ENCODE peak calls at places on chromosomes 16 and 17, in nine cellular contexts. One of them, this sample, is unnamed.

GRCh38 chr16:56965149-56965938 is 3.6 kb downstream of the CETP start:
- DNase-seq in activated naive CD8-positive, alpha-beta T cell treated with anti-CD3 and anti-CD28 coated beads for 36 hours: no peak
- DNase-seq in HuH-7.5: no peak
- DNase-seq in hippocampal formation: no peak
- DNase-seq in A549: no peak
- DNase-seq in RCC 7860: peak; percentile 86
- DNase-seq in caudate nucleus: no peak
- DNase-seq in activated T-cell treated with anti-CD3 and anti-CD28 coated beads, Interleukin-2, amount 50 U/mL, for 72 hours: no peak
- DNase-seq in amniotic stem cell: no peak
- DNase-seq in this sample: no peak

GRCh38 chr16:31071861-31072260 is 2.2 kb downstream of the ZNF668 start:
- DNase-seq in caudate nucleus: no peak
- DNase-seq in hippocampal formation: no peak
- DNase-seq in activated naive CD8-positive, alpha-beta T cell treated with anti-CD3 and anti-CD28 coated beads for 36 hours: no peak
- DNase-seq in HuH-7.5: no peak
- DNase-seq in activated T-cell treated with anti-CD3 and anti-CD28 coated beads, Interleukin-2, amount 50 U/mL, for 72 hours: no peak
- DNase-seq in RCC 7860: no peak
- DNase-seq in amniotic stem cell: no peak
- DNase-seq in A549: no peak
- DNase-seq in this sample: no peak

GRCh38 chr16:50861926-50862325 is 120.0 kb downstream of the CYLD start:
- DNase-seq in hippocampal formation: no peak
- DNase-seq in RCC 7860: peak; percentile 26
- DNase-seq in activated T-cell treated with anti-CD3 and anti-CD28 coated beads, Interleukin-2, amount 50 U/mL, for 72 hours: no peak
- DNase-seq in caudate nucleus: no peak
- DNase-seq in HuH-7.5: no peak
- DNase-seq in activated naive CD8-positive, alpha-beta T cell treated with anti-CD3 and anti-CD28 coated beads for 36 hours: no peak
- DNase-seq in A549: peak; percentile 20
- DNase-seq in amniotic stem cell: no peak
- DNase-seq in this sample: no peak

GRCh38 chr16:79601978-79602609 is 1.6 kb upstream of the MAF start:
- DNase-seq in hippocampal formation: peak; percentile 70
- DNase-seq in HuH-7.5: peak; percentile 61
- DNase-seq in activated naive CD8-positive, alpha-beta T cell treated with anti-CD3 and anti-CD28 coated beads for 36 hours: peak; percentile 64
- DNase-seq in RCC 7860: peak; percentile 53
- DNase-seq in activated T-cell treated with anti-CD3 and anti-CD28 coated beads, Interleukin-2, amount 50 U/mL, for 72 hours: peak; percentile 82
- DNase-seq in caudate nucleus: peak; percentile 51
- DNase-seq in amniotic stem cell: no peak
- DNase-seq in A549: peak; percentile 70
- DNase-seq in this sample: peak; percentile 30

GRCh38 chr16:64094170-64094960 is 1027.5 kb downstream of the CDH11 start:
- DNase-seq in activated naive CD8-positive, alpha-beta T cell treated with anti-CD3 and anti-CD28 coated beads for 36 hours: no peak
- DNase-seq in RCC 7860: no peak
- DNase-seq in hippocampal formation: no peak
- DNase-seq in caudate nucleus: no peak
- DNase-seq in HuH-7.5: no peak
- DNase-seq in amniotic stem cell: no peak
- DNase-seq in activated T-cell treated with anti-CD3 and anti-CD28 coated beads, Interleukin-2, amount 50 U/mL, for 72 hours: no peak
- DNase-seq in A549: no peak
- DNase-seq in this sample: no peak

GRCh38 chr17:45149037-45149668 is 878 bp downstream of the HEXIM1 start:
- DNase-seq in A549: peak; percentile 90
- DNase-seq in activated T-cell treated with anti-CD3 and anti-CD28 coated beads, Interleukin-2, amount 50 U/mL, for 72 hours: peak; percentile 81
- DNase-seq in HuH-7.5: peak; percentile 78
- DNase-seq in caudate nucleus: peak; percentile 70
- DNase-seq in RCC 7860: peak; percentile 75
- DNase-seq in amniotic stem cell: peak; percentile 71
- DNase-seq in activated naive CD8-positive, alpha-beta T cell treated with anti-CD3 and anti-CD28 coated beads for 36 hours: peak; percentile 83
- DNase-seq in hippocampal formation: peak; percentile 83
- DNase-seq in this sample: peak; percentile 73

GRCh38 chr17:83149761-83150251 is 70.4 kb downstream of the METRNL start:
- DNase-seq in hippocampal formation: no peak
- DNase-seq in HuH-7.5: no peak
- DNase-seq in activated T-cell treated with anti-CD3 and anti-CD28 coated beads, Interleukin-2, amount 50 U/mL, for 72 hours: no peak
- DNase-seq in activated naive CD8-positive, alpha-beta T cell treated with anti-CD3 and anti-CD28 coated beads for 36 hours: no peak
- DNase-seq in RCC 7860: no peak
- DNase-seq in amniotic stem cell: no peak
- DNase-seq in A549: no peak
- DNase-seq in caudate nucleus: no peak
- DNase-seq in this sample: no peak

GRCh38 chr17:49565948-49566491 is 9.7 kb upstream of the NXPH3 start:
- DNase-seq in hippocampal formation: no peak
- DNase-seq in A549: no peak
- DNase-seq in amniotic stem cell: no peak
- DNase-seq in activated naive CD8-positive, alpha-beta T cell treated with anti-CD3 and anti-CD28 coated beads for 36 hours: peak; percentile 47
- DNase-seq in caudate nucleus: peak; percentile 24
- DNase-seq in HuH-7.5: no peak
- DNase-seq in RCC 7860: no peak
- DNase-seq in activated T-cell treated with anti-CD3 and anti-CD28 coated beads, Interleukin-2, amount 50 U/mL, for 72 hours: no peak
- DNase-seq in this sample: peak; percentile 60

GRCh38 chr16:1647904-1648303 is 30.2 kb upstream of the JPT2 start:
- DNase-seq in hippocampal formation: no peak
- DNase-seq in amniotic stem cell: no peak
- DNase-seq in activated naive CD8-positive, alpha-beta T cell treated with anti-CD3 and anti-CD28 coated beads for 36 hours: no peak
- DNase-seq in RCC 7860: no peak
- DNase-seq in HuH-7.5: no peak
- DNase-seq in activated T-cell treated with anti-CD3 and anti-CD28 coated beads, Interleukin-2, amount 50 U/mL, for 72 hours: no peak
- DNase-seq in caudate nucleus: no peak
- DNase-seq in A549: no peak
- DNase-seq in this sample: no peak

GRCh38 chr16:8914098-8914497 is 31.9 kb downstream of the LITAFD start:
- DNase-seq in HuH-7.5: no peak
- DNase-seq in amniotic stem cell: no peak
- DNase-seq in A549: no peak
- DNase-seq in activated T-cell treated with anti-CD3 and anti-CD28 coated beads, Interleukin-2, amount 50 U/mL, for 72 hours: no peak
- DNase-seq in hippocampal formation: no peak
- DNase-seq in caudate nucleus: no peak
- DNase-seq in activated naive CD8-positive, alpha-beta T cell treated with anti-CD3 and anti-CD28 coated beads for 36 hours: no peak
- DNase-seq in RCC 7860: no peak
- DNase-seq in this sample: no peak

GRCh38 chr16:72467157-72467759 is 295.3 kb upstream of the PMFBP1 start:
- DNase-seq in caudate nucleus: no peak
- DNase-seq in A549: peak; percentile 57
- DNase-seq in hippocampal formation: peak; percentile 74
- DNase-seq in HuH-7.5: peak; percentile 7
- DNase-seq in RCC 7860: peak; percentile 19
- DNase-seq in amniotic stem cell: peak; percentile 18
- DNase-seq in activated naive CD8-positive, alpha-beta T cell treated with anti-CD3 and anti-CD28 coated beads for 36 hours: no peak
- DNase-seq in activated T-cell treated with anti-CD3 and anti-CD28 coated beads, Interleukin-2, amount 50 U/mL, for 72 hours: no peak
- DNase-seq in this sample: no peak

This sample was measured in occipital lobe.